ENCODE peak calls at places on chromosomes 3 and 15, in six cellular contexts. A, O, J, P, I and F are unnamed samples.

GRCh38 chr3:8524249-8524648 is 22.6 kb downstream of the LMCD1 start:
- DNase-seq in A (no peak), O (no peak), J (no peak), P (no peak), I (no peak), F (no peak)

GRCh38 chr3:51295625-51296024 is 89.5 kb upstream of the MANF start:
- DNase-seq in A (no peak), O (no peak), J (no peak), P (no peak), I (no peak), F (no peak)

GRCh38 chr15:77607894-77608261 is 24.8 kb downstream of the LINGO1 start:
- DNase-seq in A (no peak), O (no peak), J (no peak), P (no peak), I (no peak), F (no peak)

GRCh38 chr3:23402728-23403505 is 199.8 kb downstream of the UBE2E2 start:
- DNase-seq in A (no peak), O (no peak), J (no peak), P (no peak), I (no peak), F (no peak)

GRCh38 chr15:68700395-68701123 is 120.1 kb downstream of the ANP32A start:
- DNase-seq in A (no peak), O (peak; percentile 93), J (no peak), P (no peak), I (no peak), F (no peak)

GRCh38 chr15:57685719-57686118 is 20.8 kb upstream of the POLR2M start:
- DNase-seq in A (no peak), O (no peak), J (no peak), P (no peak), I (no peak), F (no peak)

GRCh38 chr3:58111513-58112184 is 99.1 kb downstream of the DNASE1L3 start:
- DNase-seq in A (no peak), O (no peak), J (no peak), P (no peak), I (no peak), F (no peak)

GRCh38 chr3:23620044-23620443 is 185.7 kb upstream of the UBE2E1 start:
- DNase-seq in A (no peak), O (no peak), J (no peak), P (no peak), I (no peak), F (no peak)

GRCh38 chr3:60770532-60770931 is 480.7 kb downstream of the FHIT start:
- DNase-seq in A (no peak), O (no peak), J (no peak), P (no peak), I (no peak), F (no peak)

GRCh38 chr3:174955513-174956001 is 96.4 kb downstream of the NAALADL2 start:
- DNase-seq in A (no peak), O (no peak), J (no peak), P (no peak), I (no peak), F (no peak)

GRCh38 chr3:101070260-101071121 is 77.3 kb upstream of the ABI3BP start:
- DNase-seq in A (peak; percentile 60), O (peak; percentile 52), J (peak; percentile 45), P (peak; percentile 34), I (peak; percentile 44), F (peak; percentile 36)

GRCh38 chr3:139674585-139675260 is 3.0 kb downstream of the NMNAT3 start:
- DNase-seq in A (no peak), O (no peak), J (no peak), P (no peak), I (no peak), F (no peak)

GRCh38 chr15:93141373-93141790 is 52.4 kb upstream of the RGMA start:
- DNase-seq in A (no peak), O (no peak), J (no peak), P (peak; percentile 50), I (no peak), F (peak; percentile 42)

GRCh38 chr15:35757323-35757722 is 211.4 kb upstream of the DPH6 start:
- DNase-seq in A (no peak), O (no peak), J (no peak), P (no peak), I (no peak), F (no peak)

GRCh38 chr15:68389041-68389930 is 42.7 kb downstream of the ITGA11 start:
- DNase-seq in A (no peak), O (no peak), J (no peak), P (no peak), I (no peak), F (no peak)

GRCh38 chr3:44555753-44556152 is 760 bp downstream of the ZKSCAN7 start:
- DNase-seq in A (no peak), O (no peak), J (no peak), P (no peak), I (no peak), F (no peak)

GRCh38 chr3:71438004-71438685 is 145.4 kb downstream of the FOXP1 start:
- DNase-seq in A (no peak), O (no peak), J (no peak), P (no peak), I (no peak), F (no peak)

GRCh38 chr15:65171428-65171827 is 13.7 kb downstream of the CLPX start:
- DNase-seq in A (no peak), O (no peak), J (no peak), P (no peak), I (no peak), F (no peak)

GRCh38 chr3:194994551-194994981 is 276.4 kb downstream of the XXYLT1 start:
- DNase-seq in A (no peak), O (no peak), J (no peak), P (no peak), I (no peak), F (no peak)

GRCh38 chr3:177484206-177484605 is 286.9 kb upstream of the TBL1XR1 start:
- DNase-seq in A (no peak), O (no peak), J (no peak), P (no peak), I (no peak), F (no peak)

GRCh38 chr15:89577776-89578115 is 2.5 kb downstream of the TICRR start:
- DNase-seq in A (no peak), O (no peak), J (no peak), P (no peak), I (no peak), F (no peak)

GRCh38 chr15:95290376-95290973 is 1040.0 kb upstream of the NR2F2 start:
- DNase-seq in A (no peak), O (no peak), J (no peak), P (no peak), I (no peak), F (no peak)

GRCh38 chr3:182259579-182259978 is 533.7 kb upstream of the ATP11B start:
- DNase-seq in A (no peak), O (peak; percentile 4), J (no peak), P (no peak), I (no peak), F (no peak)

GRCh38 chr15:59828262-59828661 is 139.1 kb upstream of the BNIP2 start:
- DNase-seq in A (no peak), O (no peak), J (no peak), P (no peak), I (no peak), F (no peak)

GRCh38 chr3:98513136-98513535 is 9.6 kb downstream of the CLDND1 start:
- DNase-seq in A (no peak), O (no peak), J (peak; percentile 25), P (no peak), I (no peak), F (no peak)

GRCh38 chr15:38193496-38193895 is 59.1 kb upstream of the SPRED1 start:
- DNase-seq in A (no peak), O (no peak), J (no peak), P (no peak), I (no peak), F (no peak)

GRCh38 chr3:64490180-64490579 is 197.6 kb downstream of the ADAMTS9 start:
- DNase-seq in A (no peak), O (no peak), J (no peak), P (no peak), I (no peak), F (no peak)

GRCh38 chr15:65818927-65819562 is 27.0 kb upstream of the DENND4A start:
- DNase-seq in A (no peak), O (no peak), J (no peak), P (peak; percentile 91), I (no peak), F (peak; percentile 90)

GRCh38 chr3:157793745-157794144 is 290.5 kb upstream of the VEPH1 start:
- DNase-seq in A (no peak), O (no peak), J (no peak), P (no peak), I (no peak), F (no peak)

GRCh38 chr15:80931721-80932609 is 57.7 kb downstream of the MESD start:
- DNase-seq in A (no peak), O (no peak), J (no peak), P (no peak), I (no peak), F (no peak)

GRCh38 chr15:63448261-63448660 is 56.1 kb upstream of the USP3 start:
- DNase-seq in A (no peak), O (no peak), J (no peak), P (no peak), I (no peak), F (no peak)

GRCh38 chr3:66609660-66610547 is 109.1 kb upstream of the LRIG1 start:
- DNase-seq in A (no peak), O (peak; percentile 23), J (no peak), P (no peak), I (no peak), F (no peak)

GRCh38 chr3:77462951-77463350 is 423.1 kb downstream of the ROBO2 start:
- DNase-seq in A (no peak), O (no peak), J (no peak), P (no peak), I (no peak), F (no peak)

GRCh38 chr3:78911394-78911793 is 856.4 kb downstream of the ROBO1 start:
- DNase-seq in A (no peak), O (no peak), J (no peak), P (no peak), I (no peak), F (no peak)

GRCh38 chr3:171172070-171172469 is 145.6 kb upstream of the SLC2A2 start:
- DNase-seq in A (no peak), O (no peak), J (no peak), P (peak; percentile 11), I (no peak), F (no peak)